ENCODE peak calls at places on chromosomes 1 and 21, in eight cellular contexts. One of them, this sample, is unnamed.

GRCh38 chr21:44866780-44867179 is 6.7 kb downstream of the PTTG1IP start:
- DNase-seq in adrenal gland: no peak
- DNase-seq in fibroblast of lung: peak
- DNase-seq in psoas muscle: no peak
- DNase-seq in prostate gland: no peak
- DNase-seq in lower lobe of right lung: no peak
- DNase-seq in CD8-positive, alpha-beta memory T cell: no peak
- DNase-seq in brain microvascular endothelial cell: peak
- DNase-seq in this sample: no peak

GRCh38 chr1:242147096-242147976 is 148.4 kb upstream of the MAP1LC3C start:
- DNase-seq in adrenal gland: no peak
- DNase-seq in fibroblast of lung: peak
- DNase-seq in psoas muscle: no peak
- DNase-seq in prostate gland: no peak
- DNase-seq in lower lobe of right lung: no peak
- DNase-seq in CD8-positive, alpha-beta memory T cell: no peak
- DNase-seq in brain microvascular endothelial cell: peak
- DNase-seq in this sample: no peak

GRCh38 chr1:150820710-150821521 is 12.9 kb upstream of the CTSK start:
- DNase-seq in adrenal gland: no peak
- DNase-seq in fibroblast of lung: peak
- DNase-seq in psoas muscle: no peak
- DNase-seq in prostate gland: no peak
- DNase-seq in lower lobe of right lung: no peak
- DNase-seq in CD8-positive, alpha-beta memory T cell: no peak
- DNase-seq in brain microvascular endothelial cell: peak
- DNase-seq in this sample: no peak

GRCh38 chr1:228445867-228446584 is 29.4 kb upstream of the TRIM17 start:
- DNase-seq in adrenal gland: peak
- DNase-seq in fibroblast of lung: peak
- DNase-seq in psoas muscle: no peak
- DNase-seq in prostate gland: no peak
- DNase-seq in lower lobe of right lung: no peak
- DNase-seq in CD8-positive, alpha-beta memory T cell: peak
- DNase-seq in brain microvascular endothelial cell: peak
- DNase-seq in this sample: no peak

GRCh38 chr1:167454304-167454928 is 63.9 kb downstream of the CD247 start:
- DNase-seq in adrenal gland: no peak
- DNase-seq in fibroblast of lung: no peak
- DNase-seq in psoas muscle: no peak
- DNase-seq in prostate gland: no peak
- DNase-seq in lower lobe of right lung: no peak
- DNase-seq in CD8-positive, alpha-beta memory T cell: no peak
- DNase-seq in brain microvascular endothelial cell: no peak
- DNase-seq in this sample: peak

GRCh38 chr21:37073417-37074194 is 552 bp downstream of the TTC3 start:
- DNase-seq in adrenal gland: peak
- DNase-seq in fibroblast of lung: peak
- DNase-seq in psoas muscle: no peak
- DNase-seq in prostate gland: peak
- DNase-seq in lower lobe of right lung: peak
- DNase-seq in CD8-positive, alpha-beta memory T cell: peak
- DNase-seq in brain microvascular endothelial cell: peak
- DNase-seq in this sample: peak

GRCh38 chr1:175208773-175209492 is 16.4 kb upstream of the KIAA0040 start:
- DNase-seq in adrenal gland: no peak
- DNase-seq in fibroblast of lung: no peak
- DNase-seq in psoas muscle: no peak
- DNase-seq in prostate gland: no peak
- DNase-seq in lower lobe of right lung: no peak
- DNase-seq in CD8-positive, alpha-beta memory T cell: peak
- DNase-seq in brain microvascular endothelial cell: no peak
- DNase-seq in this sample: no peak

GRCh38 chr1:31517301-31517700 is 59.0 kb upstream of the TINAGL1 start:
- DNase-seq in adrenal gland: no peak
- DNase-seq in fibroblast of lung: no peak
- DNase-seq in psoas muscle: no peak
- DNase-seq in prostate gland: no peak
- DNase-seq in lower lobe of right lung: no peak
- DNase-seq in CD8-positive, alpha-beta memory T cell: no peak
- DNase-seq in brain microvascular endothelial cell: no peak
- DNase-seq in this sample: no peak

GRCh38 chr1:160494620-160495019 is 28.4 kb downstream of the SLAMF6 start:
- DNase-seq in adrenal gland: no peak
- DNase-seq in fibroblast of lung: no peak
- DNase-seq in psoas muscle: no peak
- DNase-seq in prostate gland: no peak
- DNase-seq in lower lobe of right lung: no peak
- DNase-seq in CD8-positive, alpha-beta memory T cell: no peak
- DNase-seq in brain microvascular endothelial cell: no peak
- DNase-seq in this sample: no peak

GRCh38 chr1:21605012-21605715 is 64.0 kb downstream of the RAP1GAP start:
- DNase-seq in adrenal gland: no peak
- DNase-seq in fibroblast of lung: no peak
- DNase-seq in psoas muscle: no peak
- DNase-seq in prostate gland: no peak
- DNase-seq in lower lobe of right lung: no peak
- DNase-seq in CD8-positive, alpha-beta memory T cell: no peak
- DNase-seq in brain microvascular endothelial cell: no peak
- DNase-seq in this sample: no peak

GRCh38 chr1:21601278-21602048 is 67.7 kb downstream of the RAP1GAP start:
- DNase-seq in adrenal gland: no peak
- DNase-seq in fibroblast of lung: no peak
- DNase-seq in psoas muscle: no peak
- DNase-seq in prostate gland: no peak
- DNase-seq in lower lobe of right lung: no peak
- DNase-seq in CD8-positive, alpha-beta memory T cell: no peak
- DNase-seq in brain microvascular endothelial cell: no peak
- DNase-seq in this sample: no peak

GRCh38 chr1:21605964-21606705 is 63.0 kb downstream of the RAP1GAP start:
- DNase-seq in adrenal gland: no peak
- DNase-seq in fibroblast of lung: no peak
- DNase-seq in psoas muscle: no peak
- DNase-seq in prostate gland: no peak
- DNase-seq in lower lobe of right lung: no peak
- DNase-seq in CD8-positive, alpha-beta memory T cell: no peak
- DNase-seq in brain microvascular endothelial cell: no peak
- DNase-seq in this sample: no peak

GRCh38 chr1:21604208-21604957 is 64.8 kb downstream of the RAP1GAP start:
- DNase-seq in adrenal gland: no peak
- DNase-seq in fibroblast of lung: no peak
- DNase-seq in psoas muscle: no peak
- DNase-seq in prostate gland: no peak
- DNase-seq in lower lobe of right lung: no peak
- DNase-seq in CD8-positive, alpha-beta memory T cell: no peak
- DNase-seq in brain microvascular endothelial cell: peak
- DNase-seq in this sample: no peak

GRCh38 chr1:21603177-21604138 is 65.7 kb downstream of the RAP1GAP start:
- DNase-seq in adrenal gland: no peak
- DNase-seq in fibroblast of lung: no peak
- DNase-seq in psoas muscle: no peak
- DNase-seq in prostate gland: no peak
- DNase-seq in lower lobe of right lung: no peak
- DNase-seq in CD8-positive, alpha-beta memory T cell: no peak
- DNase-seq in brain microvascular endothelial cell: no peak
- DNase-seq in this sample: no peak
- H3K27ac ChIP-seq in adrenal gland: no peak
- H3K27ac ChIP-seq in fibroblast of lung: no peak
- H3K27ac ChIP-seq in psoas muscle: no peak
- H3K27ac ChIP-seq in prostate gland: no peak
- H3K27ac ChIP-seq in lower lobe of right lung: no peak
- H3K27ac ChIP-seq in CD8-positive, alpha-beta memory T cell: no peak
- H3K27ac ChIP-seq in brain microvascular endothelial cell: no peak
- H3K27ac ChIP-seq in this sample: no peak

GRCh38 chr1:99279525-99279924 is 15.2 kb downstream of the PLPPR4 start:
- DNase-seq in adrenal gland: peak
- DNase-seq in fibroblast of lung: no peak
- DNase-seq in psoas muscle: no peak
- DNase-seq in prostate gland: no peak
- DNase-seq in lower lobe of right lung: no peak
- DNase-seq in CD8-positive, alpha-beta memory T cell: no peak
- DNase-seq in brain microvascular endothelial cell: no peak
- DNase-seq in this sample: no peak
- H3K27ac ChIP-seq in adrenal gland: no peak
- H3K27ac ChIP-seq in fibroblast of lung: no peak
- H3K27ac ChIP-seq in psoas muscle: no peak
- H3K27ac ChIP-seq in prostate gland: no peak
- H3K27ac ChIP-seq in lower lobe of right lung: no peak
- H3K27ac ChIP-seq in CD8-positive, alpha-beta memory T cell: no peak
- H3K27ac ChIP-seq in brain microvascular endothelial cell: no peak
- H3K27ac ChIP-seq in this sample: no peak

GRCh38 chr1:220527279-220528048 is 472 bp upstream of the MARK1 start:
- DNase-seq in adrenal gland: peak
- DNase-seq in fibroblast of lung: no peak
- DNase-seq in psoas muscle: peak
- DNase-seq in prostate gland: peak
- DNase-seq in lower lobe of right lung: no peak
- DNase-seq in CD8-positive, alpha-beta memory T cell: no peak
- DNase-seq in brain microvascular endothelial cell: no peak
- DNase-seq in this sample: peak
- H3K27ac ChIP-seq in adrenal gland: peak
- H3K27ac ChIP-seq in fibroblast of lung: no peak
- H3K27ac ChIP-seq in psoas muscle: peak
- H3K27ac ChIP-seq in prostate gland: peak
- H3K27ac ChIP-seq in lower lobe of right lung: peak
- H3K27ac ChIP-seq in CD8-positive, alpha-beta memory T cell: no peak
- H3K27ac ChIP-seq in brain microvascular endothelial cell: no peak
- H3K27ac ChIP-seq in this sample: peak

GRCh38 chr1:206517784-206518183 is 10.5 kb downstream of the RASSF5 start:
- DNase-seq in adrenal gland: no peak
- DNase-seq in fibroblast of lung: no peak
- DNase-seq in psoas muscle: no peak
- DNase-seq in prostate gland: no peak
- DNase-seq in lower lobe of right lung: no peak
- DNase-seq in CD8-positive, alpha-beta memory T cell: no peak
- DNase-seq in brain microvascular endothelial cell: no peak
- DNase-seq in this sample: no peak

GRCh38 chr1:206518206-206518605 is 10.9 kb downstream of the RASSF5 start:
- DNase-seq in adrenal gland: no peak
- DNase-seq in fibroblast of lung: no peak
- DNase-seq in psoas muscle: no peak
- DNase-seq in prostate gland: no peak
- DNase-seq in lower lobe of right lung: no peak
- DNase-seq in CD8-positive, alpha-beta memory T cell: no peak
- DNase-seq in brain microvascular endothelial cell: no peak
- DNase-seq in this sample: no peak

GRCh38 chr1:206521694-206522402 is 14.5 kb downstream of the RASSF5 start:
- DNase-seq in adrenal gland: no peak
- DNase-seq in fibroblast of lung: no peak
- DNase-seq in psoas muscle: no peak
- DNase-seq in prostate gland: no peak
- DNase-seq in lower lobe of right lung: no peak
- DNase-seq in CD8-positive, alpha-beta memory T cell: no peak
- DNase-seq in brain microvascular endothelial cell: no peak
- DNase-seq in this sample: no peak

GRCh38 chr1:206521002-206521585 is 13.8 kb downstream of the RASSF5 start:
- DNase-seq in adrenal gland: no peak
- DNase-seq in fibroblast of lung: no peak
- DNase-seq in psoas muscle: no peak
- DNase-seq in prostate gland: peak
- DNase-seq in lower lobe of right lung: no peak
- DNase-seq in CD8-positive, alpha-beta memory T cell: no peak
- DNase-seq in brain microvascular endothelial cell: no peak
- DNase-seq in this sample: no peak

GRCh38 chr1:206518743-206519142 is 11.4 kb downstream of the RASSF5 start:
- DNase-seq in adrenal gland: no peak
- DNase-seq in fibroblast of lung: no peak
- DNase-seq in psoas muscle: no peak
- DNase-seq in prostate gland: no peak
- DNase-seq in lower lobe of right lung: no peak
- DNase-seq in CD8-positive, alpha-beta memory T cell: no peak
- DNase-seq in brain microvascular endothelial cell: no peak
- DNase-seq in this sample: no peak
- H3K27ac ChIP-seq in adrenal gland: no peak
- H3K27ac ChIP-seq in fibroblast of lung: no peak
- H3K27ac ChIP-seq in psoas muscle: no peak
- H3K27ac ChIP-seq in prostate gland: no peak
- H3K27ac ChIP-seq in lower lobe of right lung: no peak
- H3K27ac ChIP-seq in CD8-positive, alpha-beta memory T cell: no peak
- H3K27ac ChIP-seq in brain microvascular endothelial cell: no peak
- H3K27ac ChIP-seq in this sample: no peak

DNA sequence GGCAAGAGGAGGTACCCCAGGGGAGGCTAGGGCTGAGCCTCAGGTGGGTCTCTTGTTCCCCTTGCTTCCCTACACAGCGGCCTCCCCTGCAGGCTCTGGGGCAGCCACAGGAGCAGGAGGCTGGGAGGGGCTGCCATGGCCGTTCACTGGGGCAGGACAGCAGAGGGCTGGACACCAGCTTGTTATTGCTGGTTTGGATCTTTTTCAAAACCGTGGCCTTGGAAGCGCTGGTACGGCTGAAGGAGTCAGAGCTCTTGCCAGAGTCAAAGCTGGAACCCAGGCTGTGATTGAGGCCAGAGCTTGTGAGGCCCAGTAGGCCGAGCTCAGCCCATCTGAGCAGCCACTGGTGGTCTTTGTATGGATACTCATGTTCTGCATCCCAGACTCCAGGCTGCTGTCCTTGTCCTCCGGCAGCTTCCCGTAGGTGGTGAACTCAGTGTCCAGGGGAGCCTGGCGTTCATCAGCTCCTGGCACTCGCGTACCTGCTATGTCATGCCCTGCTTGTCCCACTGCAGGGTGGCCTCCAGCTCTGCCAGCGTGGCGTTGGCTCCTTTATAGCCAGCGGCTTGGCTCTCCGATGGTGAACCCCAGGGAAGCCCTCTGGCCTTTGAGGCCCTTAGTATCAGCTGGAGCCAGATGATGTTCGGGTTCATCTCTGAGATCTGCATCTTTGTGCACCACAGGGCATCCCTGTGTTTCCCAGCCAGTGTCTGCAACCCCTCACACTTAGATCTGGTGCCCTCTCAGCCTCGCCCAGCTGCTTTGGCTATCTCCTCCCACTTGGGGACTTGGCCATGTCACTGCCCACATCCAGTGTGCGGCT is 40.3 kb upstream of the THEM4 start:
- DNase-seq in adrenal gland: peak
- DNase-seq in fibroblast of lung: no peak
- DNase-seq in psoas muscle: no peak
- DNase-seq in prostate gland: no peak
- DNase-seq in lower lobe of right lung: no peak
- DNase-seq in CD8-positive, alpha-beta memory T cell: no peak
- DNase-seq in brain microvascular endothelial cell: no peak
- DNase-seq in this sample: no peak
- H3K27ac ChIP-seq in adrenal gland: peak
- H3K27ac ChIP-seq in fibroblast of lung: no peak
- H3K27ac ChIP-seq in psoas muscle: no peak
- H3K27ac ChIP-seq in prostate gland: no peak
- H3K27ac ChIP-seq in lower lobe of right lung: no peak
- H3K27ac ChIP-seq in CD8-positive, alpha-beta memory T cell: no peak
- H3K27ac ChIP-seq in brain microvascular endothelial cell: no peak
- H3K27ac ChIP-seq in this sample: no peak

This sample was measured in sigmoid colon.